ENCODE peak calls at places on chromosomes 16 and 17, in seven cellular contexts. U is prostate gland, E is endothelial cell of umbilical vein, F is lower leg skin, Q is GM12891, I is testis, A is tibial nerve. W is an unnamed sample.
A peak's percentile ranks its signal among the peaks of the same experiment; 100 is the strongest.

GRCh38 chr17:83189013-83189672 is 109.7 kb downstream of the METRNL start:
- DNase-seq in U (no peak), A (no peak), F (peak; percentile 84), Q (no peak), E (no peak), I (no peak), W (no peak)

GRCh38 chr17:69870751-69871199 is 204.2 kb upstream of the KCNJ16 start:
- DNase-seq in U (peak; percentile 13), E (peak; percentile 27), A (no peak), Q (no peak), I (no peak), F (no peak), W (no peak)

GRCh38 chr17:55038291-55038690 is 69.7 kb downstream of the STXBP4 start:
- DNase-seq in Q (no peak), U (no peak), A (no peak), F (no peak), E (no peak), I (no peak), W (no peak)

GRCh38 chr17:27578718-27579085 is 52.3 kb upstream of the LGALS9 start:
- DNase-seq in F (no peak), E (no peak), A (no peak), U (no peak), I (no peak), Q (peak; percentile 65), W (peak; percentile 44)

GRCh38 chr17:80981062-80981902 is 10.4 kb upstream of the CHMP6 start:
- DNase-seq in F (no peak), I (no peak), Q (peak; percentile 88), U (no peak), A (no peak), E (no peak), W (no peak)

GRCh38 chr17:51355314-51356083 is 95.2 kb downstream of the UTP18 start:
- DNase-seq in I (no peak), A (no peak), E (no peak), U (no peak), F (no peak), Q (no peak), W (no peak)

GRCh38 chr16:71846443-71846842 is 667 bp downstream of the ATXN1L start:
- DNase-seq in E (peak; percentile 21), Q (no peak), I (peak; percentile 20), U (no peak), A (no peak), F (no peak), W (peak; percentile 32)

GRCh38 chr17:32240745-32241144 is 24.9 kb upstream of the RHBDL3 start:
- DNase-seq in F (peak; percentile 53), Q (no peak), A (no peak), E (no peak), U (no peak), I (peak; percentile 40), W (no peak)

GRCh38 chr16:85461814-85462404 is 151.2 kb upstream of the GSE1 start:
- DNase-seq in E (no peak), I (peak; percentile 61), Q (no peak), U (no peak), F (no peak), A (no peak), W (peak; percentile 53)

GRCh38 chr16:83420206-83420760 is 387.5 kb upstream of the HSBP1 start:
- DNase-seq in F (no peak), A (no peak), U (no peak), I (no peak), E (peak; percentile 22), Q (no peak), W (peak; percentile 46)

GRCh38 chr17:82399030-82399429 is 19.1 kb upstream of the HEXD start:
- DNase-seq in F (no peak), I (peak; percentile 68), A (peak; percentile 41), Q (no peak), U (no peak), E (peak; percentile 24), W (peak; percentile 46)

GRCh38 chr17:14792751-14793150 is 472.4 kb downstream of the PMP22 start:
- DNase-seq in Q (no peak), E (no peak), F (no peak), A (no peak), U (peak; percentile 80), I (no peak), W (no peak)

GRCh38 chr16:57741660-57742191 is 6.2 kb downstream of the KATNB1 start:
- DNase-seq in I (no peak), U (no peak), A (no peak), F (no peak), Q (no peak), E (no peak), W (no peak)

GRCh38 chr17:83057397-83057761 is 22.0 kb upstream of the METRNL start:
- DNase-seq in E (no peak), F (no peak), A (no peak), U (no peak), Q (no peak), I (no peak), W (no peak)

GRCh38 chr17:76529224-76529642 is 8.3 kb downstream of the CYGB start:
- DNase-seq in Q (no peak), U (peak; percentile 67), F (peak; percentile 98), I (peak; percentile 86), E (peak; percentile 40), A (peak; percentile 84), W (peak; percentile 92)

DNA sequence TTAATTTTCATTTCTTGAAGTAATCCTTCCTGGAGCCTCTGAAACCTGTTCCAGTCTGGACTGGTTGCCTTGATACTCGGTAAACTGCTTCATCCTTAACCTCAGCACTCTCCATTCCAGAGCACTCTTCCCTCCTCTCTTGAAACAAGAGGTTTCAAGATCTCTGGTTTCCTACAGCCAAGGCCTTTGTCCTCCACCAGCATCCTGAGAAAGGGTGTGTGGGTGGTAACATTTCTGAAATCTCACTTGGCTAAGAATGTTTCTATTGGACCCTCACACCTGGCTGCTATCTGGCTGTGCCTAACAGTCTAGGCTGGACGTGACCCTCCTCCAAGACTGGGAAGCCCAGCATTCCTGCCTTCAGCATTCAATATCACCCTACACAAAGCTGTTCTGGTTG is 99.7 kb downstream of the CYTH1 start:
- DNase-seq in F (no peak), I (no peak), A (no peak), U (no peak), E (no peak), Q (no peak), W (no peak)
- TF ChIP-seq POLR2A in F (no peak), I (no peak), A (no peak), U (no peak), E (no peak), Q (no peak), W (no peak)

DNA sequence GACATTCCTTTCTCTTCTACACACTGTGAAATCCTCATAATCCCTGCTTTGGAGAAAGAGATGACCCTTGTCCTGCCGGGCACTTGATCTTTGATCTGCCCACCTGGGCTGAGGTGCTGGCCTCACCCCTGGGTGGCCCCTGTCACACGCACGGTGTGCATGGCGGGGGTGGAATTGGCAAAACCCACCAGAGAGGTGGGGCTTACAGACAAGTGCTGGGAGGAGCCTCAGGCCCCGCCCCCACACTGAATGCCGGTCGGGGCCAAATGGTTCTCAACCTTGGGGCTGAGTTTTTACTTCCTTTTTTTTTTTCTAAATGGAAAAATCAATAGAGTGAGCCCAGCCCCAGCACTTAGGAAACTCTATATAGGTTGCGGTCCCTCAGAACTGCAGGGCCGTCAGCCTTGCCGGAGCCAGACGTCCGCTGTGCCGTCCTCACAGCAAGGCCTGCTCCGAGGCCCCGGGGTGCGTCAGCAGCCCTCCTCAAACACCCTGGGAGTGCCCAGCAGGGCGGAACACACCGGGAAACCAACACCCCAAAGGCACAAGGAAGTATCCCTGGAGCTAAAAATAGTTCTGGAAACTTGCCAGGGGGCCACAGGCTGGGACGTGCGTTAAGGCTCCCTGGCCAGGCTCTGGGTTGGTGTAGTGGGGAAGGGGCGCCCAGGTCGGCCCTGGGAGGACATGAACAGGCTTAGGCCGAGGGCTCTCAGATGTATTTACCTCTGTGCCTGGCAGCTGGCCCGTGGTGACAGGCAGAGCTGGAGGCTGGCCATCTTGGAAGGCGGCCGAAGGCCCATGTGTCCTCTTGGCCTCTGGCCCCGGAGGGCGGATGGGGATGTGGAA is 11.0 kb downstream of the GPRC5C start:
- DNase-seq in E (no peak), U (peak; percentile 88), I (peak; percentile 91), F (peak; percentile 97), A (peak; percentile 87), Q (no peak), W (peak; percentile 86)
- TF ChIP-seq POLR2A in E (no peak), U (peak; percentile 69), I (no peak), F (no peak), A (no peak), Q (no peak), W (peak; percentile 47)

DNA sequence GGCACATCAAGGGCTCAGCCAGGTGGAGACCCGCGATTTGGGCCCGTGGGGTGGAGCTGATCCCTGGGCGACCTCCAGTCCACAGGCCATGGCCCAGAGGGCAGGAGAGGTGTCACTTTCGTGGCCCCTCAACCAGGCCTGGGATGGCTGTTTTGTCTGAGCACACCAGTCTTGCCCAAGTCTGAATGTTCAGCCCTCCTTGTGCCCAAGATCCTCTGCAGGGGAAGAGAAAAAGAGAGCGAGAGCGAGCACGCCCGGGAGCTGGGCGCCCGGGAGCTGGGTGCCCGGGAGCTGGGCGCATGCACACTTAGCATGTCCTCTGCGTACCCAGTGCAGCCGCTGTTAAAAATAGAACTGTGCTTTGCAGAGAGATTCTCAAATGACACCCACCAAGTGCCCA is 403.4 kb upstream of the TNRC6C start:
- DNase-seq in I (no peak), F (no peak), Q (no peak), E (no peak), A (no peak), U (no peak), W (no peak)
- TF ChIP-seq POLR2A in I (no peak), F (no peak), Q (no peak), E (no peak), A (no peak), U (no peak), W (no peak)

GRCh38 chr17:72145972-72146755 is 25.3 kb downstream of the SOX9 start:
- DNase-seq in E (no peak), U (no peak), I (no peak), Q (no peak), F (no peak), A (no peak), W (no peak)

GRCh38 chr17:72145562-72145961 is 24.7 kb downstream of the SOX9 start:
- DNase-seq in U (no peak), A (no peak), E (no peak), Q (no peak), F (no peak), I (no peak), W (no peak)

GRCh38 chr17:72152392-72152727 is 31.5 kb downstream of the SOX9 start:
- DNase-seq in I (no peak), A (no peak), Q (no peak), U (no peak), F (no peak), E (no peak), W (no peak)

GRCh38 chr17:72151565-72152391 is 31.0 kb downstream of the SOX9 start:
- DNase-seq in F (no peak), A (no peak), E (no peak), I (peak; percentile 88), U (peak; percentile 85), Q (no peak), W (no peak)

GRCh38 chr17:72150632-72151460 is 30.0 kb downstream of the SOX9 start:
- DNase-seq in A (no peak), I (no peak), U (no peak), E (no peak), F (no peak), Q (no peak), W (no peak)
- TF ChIP-seq POLR2A in A (no peak), I (no peak), U (no peak), E (no peak), F (no peak), Q (no peak), W (no peak)